ENCODE peak calls at places on chromosomes 1 and 21, in seven cellular contexts. One of them, this sample, is unnamed.

GRCh38 chr21:37207441-37208009 is 59.6 kb downstream of the VPS26C start:
- DNase-seq in K562: no peak
- DNase-seq in HepG2: peak; percentile 93
- DNase-seq in SK-N-SH: peak; percentile 47
- DNase-seq in H1: no peak
- DNase-seq in GM12878: peak; percentile 82
- DNase-seq in HCT116: peak; percentile 59
- DNase-seq in this sample: no peak

GRCh38 chr1:177010246-177010825 is 154.2 kb downstream of the ASTN1 start:
- DNase-seq in K562: no peak
- DNase-seq in SK-N-SH: no peak
- DNase-seq in GM12878: no peak
- DNase-seq in HepG2: no peak
- DNase-seq in H1: no peak
- DNase-seq in HCT116: no peak
- DNase-seq in this sample: no peak

GRCh38 chr21:44708866-44709425 is 2.4 kb downstream of the TSPEAR start:
- DNase-seq in HepG2: no peak
- DNase-seq in H1: no peak
- DNase-seq in GM12878: no peak
- DNase-seq in K562: no peak
- DNase-seq in SK-N-SH: peak; percentile 25
- DNase-seq in HCT116: no peak
- DNase-seq in this sample: no peak

GRCh38 chr1:95381980-95382379 is 148.0 kb downstream of the RWDD3 start:
- DNase-seq in GM12878: no peak
- DNase-seq in H1: no peak
- DNase-seq in HCT116: no peak
- DNase-seq in K562: no peak
- DNase-seq in SK-N-SH: peak; percentile 67
- DNase-seq in HepG2: no peak
- DNase-seq in this sample: no peak

GRCh38 chr1:94792473-94792875 is 27.7 kb upstream of the SLC44A3 start:
- DNase-seq in HepG2: no peak
- DNase-seq in H1: no peak
- DNase-seq in K562: no peak
- DNase-seq in SK-N-SH: no peak
- DNase-seq in GM12878: peak; percentile 45
- DNase-seq in HCT116: no peak
- DNase-seq in this sample: peak; percentile 23

GRCh38 chr1:151166506-151166956 is 587 bp downstream of the SCNM1 start:
- DNase-seq in H1: no peak
- DNase-seq in K562: no peak
- DNase-seq in SK-N-SH: peak; percentile 47
- DNase-seq in GM12878: no peak
- DNase-seq in HepG2: peak; percentile 9
- DNase-seq in HCT116: no peak
- DNase-seq in this sample: peak; percentile 30

GRCh38 chr1:15598436-15598835 is 13.6 kb upstream of the AGMAT start:
- DNase-seq in H1: no peak
- DNase-seq in K562: no peak
- DNase-seq in HepG2: no peak
- DNase-seq in SK-N-SH: no peak
- DNase-seq in HCT116: no peak
- DNase-seq in GM12878: no peak
- DNase-seq in this sample: no peak

GRCh38 chr1:197092491-197093023 is 25.5 kb upstream of the F13B start:
- DNase-seq in SK-N-SH: no peak
- DNase-seq in H1: no peak
- DNase-seq in GM12878: no peak
- DNase-seq in K562: no peak
- DNase-seq in HepG2: no peak
- DNase-seq in HCT116: no peak
- DNase-seq in this sample: no peak

GRCh38 chr21:38609580-38609979 is 111.3 kb upstream of the ERG start:
- DNase-seq in H1: no peak
- DNase-seq in HepG2: no peak
- DNase-seq in K562: no peak
- DNase-seq in HCT116: no peak
- DNase-seq in GM12878: no peak
- DNase-seq in SK-N-SH: no peak
- DNase-seq in this sample: no peak

GRCh38 chr1:64745181-64745985 is 508 bp downstream of the RAVER2 start:
- DNase-seq in HepG2: peak; percentile 6
- DNase-seq in K562: peak; percentile 31
- DNase-seq in GM12878: no peak
- DNase-seq in H1: peak; percentile 71
- DNase-seq in HCT116: no peak
- DNase-seq in SK-N-SH: peak; percentile 47
- DNase-seq in this sample: peak; percentile 40

GRCh38 chr1:65221638-65222421 is 73.8 kb downstream of the AK4 start:
- DNase-seq in H1: no peak
- DNase-seq in SK-N-SH: no peak
- DNase-seq in HCT116: no peak
- DNase-seq in HepG2: no peak
- DNase-seq in K562: no peak
- DNase-seq in GM12878: no peak
- DNase-seq in this sample: no peak

GRCh38 chr1:246831543-246831942 is 100.2 kb downstream of the AHCTF1 start:
- DNase-seq in SK-N-SH: no peak
- DNase-seq in HepG2: no peak
- DNase-seq in K562: no peak
- DNase-seq in GM12878: no peak
- DNase-seq in HCT116: no peak
- DNase-seq in H1: no peak
- DNase-seq in this sample: no peak

GRCh38 chr1:39142394-39143060 is 62.0 kb upstream of the MACF1 start:
- DNase-seq in HCT116: peak; percentile 32
- DNase-seq in HepG2: no peak
- DNase-seq in K562: no peak
- DNase-seq in GM12878: no peak
- DNase-seq in SK-N-SH: no peak
- DNase-seq in H1: no peak
- DNase-seq in this sample: no peak

GRCh38 chr1:201766117-201766863 is 62.7 kb upstream of the IPO9 start:
- DNase-seq in HCT116: no peak
- DNase-seq in SK-N-SH: no peak
- DNase-seq in GM12878: no peak
- DNase-seq in H1: no peak
- DNase-seq in HepG2: no peak
- DNase-seq in K562: no peak
- DNase-seq in this sample: peak; percentile 33

GRCh38 chr21:29155118-29155932 is 24.9 kb downstream of the MAP3K7CL start:
- DNase-seq in HepG2: no peak
- DNase-seq in H1: no peak
- DNase-seq in SK-N-SH: peak; percentile 11
- DNase-seq in HCT116: no peak
- DNase-seq in GM12878: no peak
- DNase-seq in K562: peak; percentile 48
- DNase-seq in this sample: peak; percentile 25

GRCh38 chr1:21129407-21129806 is 47.3 kb downstream of the EIF4G3 start:
- DNase-seq in SK-N-SH: no peak
- DNase-seq in HepG2: no peak
- DNase-seq in HCT116: no peak
- DNase-seq in H1: no peak
- DNase-seq in GM12878: no peak
- DNase-seq in K562: no peak
- DNase-seq in this sample: peak; percentile 22

GRCh38 chr1:163186910-163187309 is 15.8 kb downstream of the RGS5 start:
- DNase-seq in HepG2: no peak
- DNase-seq in H1: no peak
- DNase-seq in K562: no peak
- DNase-seq in HCT116: no peak
- DNase-seq in GM12878: no peak
- DNase-seq in SK-N-SH: peak; percentile 54
- DNase-seq in this sample: no peak

GRCh38 chr21:18617291-18617690 is 213.7 kb upstream of the TMPRSS15 start:
- DNase-seq in K562: no peak
- DNase-seq in SK-N-SH: no peak
- DNase-seq in HCT116: no peak
- DNase-seq in GM12878: no peak
- DNase-seq in H1: no peak
- DNase-seq in HepG2: no peak
- DNase-seq in this sample: no peak

GRCh38 chr21:30234643-30235042 is 18.7 kb upstream of the CLDN8 start:
- DNase-seq in K562: no peak
- DNase-seq in SK-N-SH: no peak
- DNase-seq in HCT116: no peak
- DNase-seq in GM12878: no peak
- DNase-seq in HepG2: no peak
- DNase-seq in H1: no peak
- DNase-seq in this sample: no peak

GRCh38 chr1:12567288-12567819 is 50.7 kb downstream of the DHRS3 start:
- DNase-seq in SK-N-SH: no peak
- DNase-seq in GM12878: no peak
- DNase-seq in H1: no peak
- DNase-seq in K562: no peak
- DNase-seq in HepG2: no peak
- DNase-seq in HCT116: no peak
- DNase-seq in this sample: no peak

DNA sequence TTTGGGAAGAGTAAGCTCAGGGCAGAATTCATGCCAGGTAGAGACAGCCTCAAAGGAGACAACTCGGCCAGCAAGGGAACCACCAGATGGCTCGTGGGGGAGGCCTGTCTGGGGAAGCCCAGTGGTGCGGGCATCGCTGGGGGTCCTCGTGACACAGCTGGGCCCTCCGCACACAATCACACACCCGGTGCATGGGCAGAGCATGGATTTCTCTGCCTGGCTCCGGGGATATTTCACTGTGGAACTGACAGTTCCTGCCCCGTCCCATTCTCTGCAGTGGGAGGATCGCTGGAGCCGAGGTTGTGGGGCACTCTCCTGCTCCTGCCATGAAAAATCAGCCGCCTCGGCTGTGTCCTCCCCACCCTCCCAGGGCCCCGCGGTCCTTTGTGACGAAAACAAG is 108.0 kb downstream of the CRYAA start:
- DNase-seq in HepG2: no peak
- DNase-seq in K562: no peak
- DNase-seq in H1: no peak
- DNase-seq in SK-N-SH: no peak
- DNase-seq in HCT116: no peak
- DNase-seq in GM12878: no peak
- DNase-seq in this sample: no peak
- TF ChIP-seq JUND in HepG2: no peak
- TF ChIP-seq JUND in K562: no peak
- TF ChIP-seq JUND in H1: no peak
- TF ChIP-seq JUND in SK-N-SH: no peak
- TF ChIP-seq JUND in HCT116: no peak
- TF ChIP-seq JUND in GM12878: no peak
- TF ChIP-seq JUND in this sample: no peak

GRCh38 chr1:82978461-82979324 is 1020.2 kb downstream of the TTLL7 start:
- DNase-seq in GM12878: no peak
- DNase-seq in HepG2: no peak
- DNase-seq in HCT116: no peak
- DNase-seq in H1: no peak
- DNase-seq in K562: no peak
- DNase-seq in SK-N-SH: no peak
- DNase-seq in this sample: no peak

DNA sequence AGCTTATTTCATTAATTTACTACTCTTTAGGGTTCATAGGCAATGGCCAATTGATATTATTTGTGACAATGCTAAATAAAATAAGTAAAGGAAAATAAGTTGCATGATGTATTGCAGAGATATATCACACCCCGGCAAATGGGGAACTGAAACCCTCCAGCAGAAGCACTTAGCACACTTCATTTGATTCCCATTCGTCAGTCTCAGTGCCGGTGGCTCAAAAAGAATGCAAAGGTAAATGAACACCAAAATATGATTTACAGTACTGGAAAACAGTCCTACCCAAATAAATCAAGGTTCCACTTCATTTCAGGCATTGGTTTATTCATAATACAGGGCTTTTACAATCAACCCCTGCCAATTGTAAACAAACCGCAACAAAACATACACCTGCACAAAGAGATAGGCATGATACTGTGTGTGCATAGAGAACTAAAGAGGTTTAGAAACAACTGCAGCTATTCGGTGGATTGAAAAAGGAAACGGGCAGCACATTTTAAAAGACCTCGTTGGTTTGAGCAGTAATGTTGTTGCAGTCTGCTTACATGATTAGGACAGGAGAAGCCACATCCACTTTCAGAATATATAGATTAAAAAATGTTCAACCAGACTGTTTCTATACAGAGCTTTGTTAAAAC is 1019.2 kb downstream of the TTLL7 start:
- DNase-seq in HCT116: no peak
- DNase-seq in HepG2: no peak
- DNase-seq in H1: no peak
- DNase-seq in K562: no peak
- DNase-seq in SK-N-SH: no peak
- DNase-seq in GM12878: no peak
- DNase-seq in this sample: no peak
- TF ChIP-seq JUND in HCT116: no peak
- TF ChIP-seq JUND in HepG2: no peak
- TF ChIP-seq JUND in H1: no peak
- TF ChIP-seq JUND in K562: no peak
- TF ChIP-seq JUND in SK-N-SH: no peak
- TF ChIP-seq JUND in GM12878: no peak
- TF ChIP-seq JUND in this sample: no peak

DNA sequence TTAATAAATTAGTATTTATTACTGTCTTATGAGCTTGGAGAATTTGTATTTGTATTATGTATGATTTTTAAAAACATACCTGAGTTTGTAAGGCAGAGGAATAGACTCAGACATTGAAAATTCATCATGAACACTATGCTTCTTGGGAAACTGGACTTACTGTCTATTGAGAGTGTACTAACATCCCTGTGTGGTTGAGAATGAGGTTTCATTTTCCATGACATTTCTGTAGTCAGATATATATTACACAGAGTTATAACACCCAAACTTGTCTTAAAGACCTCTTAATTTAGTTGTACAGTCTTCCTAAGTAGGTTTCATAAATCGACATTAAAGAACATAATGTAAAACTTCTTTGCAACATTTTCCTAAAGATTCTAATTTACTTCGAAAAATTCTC is 30.0 kb downstream of the PPP2R5A start:
- DNase-seq in GM12878: no peak
- DNase-seq in SK-N-SH: no peak
- DNase-seq in K562: no peak
- DNase-seq in H1: no peak
- DNase-seq in HepG2: no peak
- DNase-seq in HCT116: no peak
- DNase-seq in this sample: no peak
- TF ChIP-seq JUND in GM12878: no peak
- TF ChIP-seq JUND in SK-N-SH: no peak
- TF ChIP-seq JUND in K562: no peak
- TF ChIP-seq JUND in H1: no peak
- TF ChIP-seq JUND in HepG2: no peak
- TF ChIP-seq JUND in HCT116: no peak
- TF ChIP-seq JUND in this sample: no peak

DNA sequence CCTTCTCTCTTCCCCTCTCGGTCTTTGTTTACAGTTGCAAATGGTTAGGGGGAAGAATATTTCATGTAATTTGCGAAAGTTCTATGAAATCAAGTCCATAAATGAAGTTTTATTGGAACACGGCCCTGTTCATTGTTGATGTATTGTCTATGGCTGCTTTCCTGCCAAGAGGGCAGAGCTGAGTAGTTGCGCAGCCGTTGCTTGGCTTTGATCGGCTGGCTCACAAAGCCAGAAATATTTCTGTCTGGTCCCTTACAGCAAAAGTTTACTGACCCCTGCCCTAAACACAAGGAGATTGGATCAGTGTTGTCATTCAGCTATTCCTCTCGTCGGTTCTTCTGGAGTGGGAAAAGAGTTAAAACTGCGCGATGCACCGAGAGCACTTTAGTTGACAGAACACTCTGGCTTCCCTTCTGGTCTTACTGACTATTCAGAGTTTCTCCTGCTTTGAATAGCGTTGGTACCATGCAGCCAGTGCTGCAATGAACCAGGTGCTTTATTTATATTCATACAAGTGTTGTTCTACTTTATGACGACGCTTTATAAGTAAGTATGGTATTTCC is 831 bp downstream of the ZBTB40 start:
- DNase-seq in SK-N-SH: no peak
- DNase-seq in K562: peak; percentile 54
- DNase-seq in GM12878: peak; percentile 9
- DNase-seq in HepG2: no peak
- DNase-seq in H1: no peak
- DNase-seq in HCT116: no peak
- DNase-seq in this sample: no peak
- TF ChIP-seq JUND in SK-N-SH: no peak
- TF ChIP-seq JUND in K562: no peak
- TF ChIP-seq JUND in GM12878: no peak
- TF ChIP-seq JUND in HepG2: no peak
- TF ChIP-seq JUND in H1: no peak
- TF ChIP-seq JUND in HCT116: no peak
- TF ChIP-seq JUND in this sample: no peak